ENCODE peak calls at places on chromosome 7, in seven cellular contexts. B is activated CD8-positive, alpha-beta memory T cell treated with anti-CD3 and anti-CD28 coated beads for 24 hours; F is caudate nucleus; R is neural crest cell; H is stimulated activated CD8-positive, alpha-beta memory T cell treated with anti-CD3 and anti-CD28 coated beads, Interleukin-2, amount 100 ng/mL, for 48 hours; V is GM23248; Y is Peyer's patch. L is an unnamed sample.

GRCh38 chr7:1668486-1668931 is 1.6 kb upstream of the ELFN1 start:
- DNase-seq in V (no peak), F (no peak), H (no peak), R (no peak), B (peak; percentile 66), Y (peak; percentile 28), L (peak; percentile 40)

GRCh38 chr7:47473499-47474210 is 108.3 kb downstream of the TNS3 start:
- DNase-seq in F (no peak), H (no peak), Y (peak; percentile 54), B (no peak), V (peak; percentile 38), R (no peak), L (peak; percentile 65)

GRCh38 chr7:26583094-26583493 is 281.3 kb downstream of the SKAP2 start:
- DNase-seq in H (no peak), V (no peak), F (no peak), B (no peak), R (no peak), Y (no peak), L (no peak)

GRCh38 chr7:90717286-90718060 is 121.4 kb downstream of the CDK14 start:
- DNase-seq in B (no peak), H (no peak), V (peak; percentile 55), F (no peak), Y (no peak), R (no peak), L (no peak)

GRCh38 chr7:147779949-147780348 is 810.6 kb upstream of the C7orf33 start:
- DNase-seq in Y (no peak), B (no peak), F (no peak), H (no peak), V (no peak), R (no peak), L (no peak)

GRCh38 chr7:81457858-81458522 is 311.9 kb downstream of the HGF start:
- DNase-seq in B (no peak), R (no peak), F (no peak), Y (no peak), H (no peak), V (peak; percentile 77), L (peak; percentile 87)

GRCh38 chr7:83509255-83510021 is 139.5 kb downstream of the SEMA3E start:
- DNase-seq in H (no peak), B (no peak), R (no peak), F (no peak), V (no peak), Y (no peak), L (no peak)

GRCh38 chr7:47571355-47572100 is 10.4 kb downstream of the TNS3 start:
- DNase-seq in H (no peak), F (no peak), V (peak; percentile 93), B (no peak), R (no peak), Y (peak; percentile 72), L (peak; percentile 84)

GRCh38 chr7:22990588-22990949 is 23.4 kb downstream of the HYCC1 start:
- DNase-seq in F (no peak), V (peak; percentile 79), Y (no peak), B (no peak), R (no peak), H (no peak), L (no peak)

GRCh38 chr7:103637726-103638125 is 191.7 kb upstream of the SLC26A5 start:
- DNase-seq in H (no peak), R (no peak), F (no peak), Y (no peak), V (peak; percentile 69), B (no peak), L (no peak)

GRCh38 chr7:98687331-98687863 is 70.3 kb downstream of the NPTX2 start:
- DNase-seq in H (no peak), R (no peak), B (no peak), Y (no peak), V (no peak), F (no peak), L (no peak)

GRCh38 chr7:51324206-51324884 is 7.7 kb upstream of the COBL start:
- DNase-seq in B (no peak), F (no peak), Y (no peak), V (peak; percentile 28), H (no peak), R (no peak), L (peak; percentile 38)

GRCh38 chr7:503575-504111 is 16.0 kb downstream of the PDGFA start:
- DNase-seq in V (no peak), R (no peak), F (no peak), Y (peak; percentile 94), H (no peak), B (no peak), L (peak; percentile 98)

GRCh38 chr7:132500727-132501410 is 75.4 kb downstream of the PLXNA4 start:
- DNase-seq in H (no peak), B (no peak), Y (peak; percentile 55), F (no peak), V (peak; percentile 66), R (no peak), L (no peak)

GRCh38 chr7:24827589-24827988 is 70.3 kb upstream of the GSDME start:
- DNase-seq in B (no peak), V (peak; percentile 87), R (no peak), F (no peak), Y (no peak), H (no peak), L (no peak)

GRCh38 chr7:9776900-9777299 is 1196.8 kb upstream of the PHF14 start:
- DNase-seq in R (no peak), B (no peak), H (no peak), V (no peak), Y (no peak), F (no peak), L (no peak)

GRCh38 chr7:46957195-46957594 is 624.7 kb downstream of the TNS3 start:
- DNase-seq in V (no peak), Y (no peak), B (no peak), F (no peak), R (no peak), H (no peak), L (no peak)

GRCh38 chr7:2873146-2873545 is 29.0 kb upstream of the GNA12 start:
- DNase-seq in V (no peak), R (no peak), F (no peak), B (no peak), H (no peak), Y (no peak), L (no peak)

GRCh38 chr7:133530682-133531081 is 277.8 kb downstream of the EXOC4 start:
- DNase-seq in V (peak; percentile 56), F (no peak), R (no peak), B (no peak), H (no peak), Y (no peak), L (no peak)